ENCODE peak calls at places on chromosomes 13 and 19, in four cellular contexts. R is HepG2, F is K562, G is GM12878. V is an unnamed sample.

GRCh38 chr13:112679381-112679780 is 10.5 kb upstream of the ATP11A start:
- DNase-seq in R (no peak), F (no peak), G (no peak), V (no peak)

GRCh38 chr19:5545984-5546383 is 21.8 kb downstream of the TINCR start:
- DNase-seq in R (no peak), F (no peak), G (no peak), V (no peak)

GRCh38 chr13:74289861-74290260 is 155.7 kb upstream of the KLF12 start:
- DNase-seq in R (no peak), F (no peak), G (no peak), V (no peak)

GRCh38 chr19:15323496-15324235 is 8.7 kb downstream of the BRD4 start:
- DNase-seq in R (peak), F (peak), G (no peak), V (no peak)

GRCh38 chr13:29434217-29434940 is 161.1 kb downstream of the SLC7A1 start:
- DNase-seq in R (no peak), F (no peak), G (peak), V (no peak)

GRCh38 chr13:113831061-113831460 is 32.8 kb downstream of the GAS6 start:
- DNase-seq in R (no peak), F (no peak), G (no peak), V (no peak)

GRCh38 chr19:2997720-2998119 is 20.4 kb downstream of the TLE6 start:
- DNase-seq in R (no peak), F (no peak), G (no peak), V (no peak)

GRCh38 chr19:55287361-55288079 is 3.7 kb downstream of the BRSK1 start:
- DNase-seq in R (no peak), F (no peak), G (no peak), V (no peak)

GRCh38 chr19:39430675-39431593 is 4.8 kb downstream of the RPS16 start:
- DNase-seq in R (peak), F (peak), G (no peak), V (no peak)

GRCh38 chr19:47057328-47057727 is 8.9 kb upstream of the TMEM160 start:
- DNase-seq in R (no peak), F (no peak), G (no peak), V (no peak)

GRCh38 chr13:45951724-45952123 is 100.2 kb upstream of the SIAH3 start:
- DNase-seq in R (no peak), F (no peak), G (no peak), V (no peak)

GRCh38 chr13:26468203-26468602 is 89.3 kb upstream of the WASF3 start:
- DNase-seq in R (no peak), F (no peak), G (no peak), V (no peak)

GRCh38 chr19:18776736-18777135 is 14.4 kb downstream of the COMP start:
- DNase-seq in R (no peak), F (no peak), G (no peak), V (no peak)

GRCh38 chr13:98445340-98446233 is 131.3 kb downstream of the STK24 start:
- DNase-seq in R (peak), F (peak), G (peak), V (peak)

GRCh38 chr13:73056054-73056962 is 2.5 kb upstream of the KLF5 start:
- DNase-seq in R (peak), F (no peak), G (no peak), V (no peak)

GRCh38 chr13:44679602-44680001 is 103.5 kb upstream of the TSC22D1 start:
- DNase-seq in R (no peak), F (no peak), G (no peak), V (no peak)

GRCh38 chr19:13095934-13096890 is 6.4 kb downstream of the LYL1 start:
- DNase-seq in R (peak), F (peak), G (no peak), V (peak)

GRCh38 chr13:73922728-73923393 is 211.3 kb downstream of the KLF12 start:
- DNase-seq in R (no peak), F (no peak), G (no peak), V (no peak)

GRCh38 chr19:50801107-50801506 is 10.9 kb downstream of the ACP4 start:
- DNase-seq in R (no peak), F (no peak), G (no peak), V (no peak)

GRCh38 chr13:99752373-99752772 is 219.2 kb downstream of the ZIC5 start:
- DNase-seq in R (no peak), F (no peak), G (no peak), V (no peak)

GRCh38 chr19:47545061-47545948 is 27.6 kb downstream of the ZNF541 start:
- DNase-seq in R (no peak), F (no peak), G (no peak), V (no peak)

GRCh38 chr13:88246239-88246638 is 575.1 kb downstream of the SLITRK5 start:
- DNase-seq in R (no peak), F (no peak), G (no peak), V (peak)

GRCh38 chr13:107941345-107942029 is 273.8 kb downstream of the LIG4 start:
- DNase-seq in R (no peak), F (no peak), G (no peak), V (no peak)

GRCh38 chr13:72726721-72727416 is 560 bp downstream of the MZT1 start:
- DNase-seq in R (peak), F (peak), G (no peak), V (peak)

GRCh38 chr13:102452831-102453230 is 51.0 kb upstream of the FGF14 start:
- DNase-seq in R (no peak), F (no peak), G (no peak), V (no peak)

GRCh38 chr19:52993342-52994178 is 20.2 kb upstream of the ERVV-1 start:
- DNase-seq in R (no peak), F (peak), G (no peak), V (no peak)

GRCh38 chr13:98598043-98598442 is 21.1 kb upstream of the STK24 start:
- DNase-seq in R (peak), F (no peak), G (no peak), V (no peak)

GRCh38 chr13:34414616-34415015 is 527.5 kb upstream of the NBEA start:
- DNase-seq in R (no peak), F (no peak), G (no peak), V (no peak)

GRCh38 chr19:49837009-49837310 is 14.0 kb upstream of the PTOV1 start:
- DNase-seq in R (no peak), F (no peak), G (no peak), V (no peak)

GRCh38 chr13:92591117-92591516 is 635.5 kb upstream of the GPC6 start:
- DNase-seq in R (no peak), F (no peak), G (no peak), V (no peak)

GRCh38 chr13:113804703-113805430 is 45.8 kb downstream of the TMEM255B start:
- DNase-seq in R (no peak), F (no peak), G (no peak), V (no peak)

GRCh38 chr19:18397242-18398202 is at the start of gene LRRC25:
- DNase-seq in R (no peak), F (peak), G (no peak), V (no peak)

GRCh38 chr13:38384171-38384570 is 34.5 kb downstream of the UFM1 start:
- DNase-seq in R (no peak), F (no peak), G (no peak), V (no peak)

GRCh38 chr19:37943480-37943879 is 36.5 kb downstream of the SIPA1L3 start:
- DNase-seq in R (no peak), F (peak), G (no peak), V (no peak)

GRCh38 chr13:93963266-93964131 is 516.0 kb downstream of the DCT start:
- DNase-seq in R (peak), F (no peak), G (no peak), V (no peak)

GRCh38 chr13:20819715-20820114 is 46.0 kb upstream of the EEF1AKMT1 start:
- DNase-seq in R (no peak), F (no peak), G (no peak), V (no peak)

GRCh38 chr13:33264620-33264978 is 21.0 kb downstream of the STARD13 start:
- DNase-seq in R (no peak), F (no peak), G (no peak), V (no peak)

DNA sequence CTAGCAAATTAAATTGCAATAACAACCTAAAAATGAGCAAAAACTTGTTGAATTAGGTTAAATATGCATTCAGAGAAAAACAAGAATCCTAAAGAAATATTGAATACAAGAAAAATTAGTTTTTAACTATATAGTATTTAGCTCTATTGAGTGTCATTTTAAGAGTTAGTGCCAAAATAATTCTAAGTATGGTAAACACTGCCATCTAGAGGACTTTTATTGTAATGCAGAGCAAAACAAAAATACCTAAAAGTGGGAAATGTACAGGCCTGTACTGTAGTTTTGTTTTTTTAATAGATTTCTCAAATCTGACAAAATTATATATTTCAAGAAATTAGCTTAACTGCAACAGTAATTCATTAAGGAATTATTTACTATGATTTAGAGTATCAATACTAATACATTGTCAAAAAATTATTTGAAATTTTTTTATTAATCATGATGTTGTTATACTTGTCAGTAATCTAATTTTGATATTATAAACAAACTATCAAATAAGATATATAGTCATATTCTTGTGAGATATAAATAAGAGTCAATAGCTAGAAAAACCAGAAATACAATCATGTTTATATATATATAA is 8.2 kb upstream of the PCDH9 start:
- DNase-seq in R (peak), F (peak), G (no peak), V (no peak)
- TF ChIP-seq TARDBP in R (no peak), F (no peak), G (no peak), V (no peak)

GRCh38 chr19:11008111-11008510 is 47.3 kb downstream of the SMARCA4 start:
- DNase-seq in R (no peak), F (no peak), G (no peak), V (no peak)
- TF ChIP-seq TARDBP in R (no peak), F (no peak), G (no peak), V (no peak)

GRCh38 chr19:33469171-33470039 is 52.2 kb downstream of the PEPD start:
- DNase-seq in R (no peak), F (no peak), G (no peak), V (no peak)
- TF ChIP-seq TARDBP in R (no peak), F (no peak), G (no peak), V (no peak)

GRCh38 chr13:105908581-105908980 is 626.9 kb downstream of the EFNB2 start:
- DNase-seq in R (no peak), F (no peak), G (no peak), V (no peak)

GRCh38 chr13:105907319-105908019 is 628.0 kb downstream of the EFNB2 start:
- DNase-seq in R (no peak), F (no peak), G (no peak), V (no peak)

GRCh38 chr13:105904034-105904742 is 631.3 kb downstream of the EFNB2 start:
- DNase-seq in R (no peak), F (no peak), G (no peak), V (no peak)
- TF ChIP-seq TARDBP in R (no peak), F (no peak), G (no peak), V (no peak)

DNA sequence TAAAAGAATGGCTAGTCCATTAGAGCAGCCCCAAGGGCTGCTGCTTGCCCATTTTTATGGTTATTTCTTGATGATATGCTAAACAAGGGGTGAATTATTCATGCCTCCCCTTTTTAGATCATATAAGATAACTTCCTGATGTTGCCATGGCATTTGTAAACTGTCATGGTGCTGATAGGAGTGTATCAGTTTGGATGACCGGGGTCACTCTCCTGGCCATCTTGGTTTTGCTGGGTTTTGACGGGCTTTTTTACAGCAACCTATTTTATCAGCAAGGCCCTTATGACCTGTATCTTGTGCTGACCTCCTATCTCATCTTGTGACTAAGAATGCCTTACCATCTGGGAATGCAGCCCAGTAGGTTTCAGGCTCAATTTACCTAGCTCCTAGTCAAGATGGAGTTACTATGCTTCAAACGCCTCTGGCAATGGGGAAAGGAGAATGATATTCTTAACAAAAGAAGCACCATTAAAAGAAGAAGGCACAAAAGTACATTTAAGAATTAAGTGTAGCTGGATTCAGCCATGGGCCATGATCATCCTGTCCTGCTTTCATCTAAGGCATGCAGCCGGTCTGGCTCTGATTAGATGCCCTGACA is 1156.0 kb downstream of the PCDH9 start:
- DNase-seq in R (no peak), F (no peak), G (no peak), V (no peak)
- TF ChIP-seq TARDBP in R (no peak), F (no peak), G (no peak), V (no peak)

GRCh38 chr19:7294571-7295212 is 478 bp upstream of the INSR start:
- DNase-seq in R (peak), F (peak), G (no peak), V (peak)

GRCh38 chr19:7295912-7296486 is 1.8 kb upstream of the INSR start:
- DNase-seq in R (peak), F (no peak), G (no peak), V (no peak)

GRCh38 chr19:7293795-7294570 is at the start of gene INSR:
- DNase-seq in R (peak), F (peak), G (peak), V (peak)

GRCh38 chr19:7292352-7292949 is 1.8 kb downstream of the INSR start:
- DNase-seq in R (no peak), F (no peak), G (no peak), V (no peak)

GRCh38 chr19:7292950-7293794 is 1.0 kb downstream of the INSR start:
- DNase-seq in R (peak), F (no peak), G (no peak), V (no peak)
- TF ChIP-seq TARDBP in R (no peak), F (no peak), G (no peak), V (no peak)

V was measured in HEK293T.